ENCODE peak calls at places on chromosomes 4 and X, in five cellular contexts. One of them, this sample, is unnamed.

GRCh38 chrX:19382500-19383145 is 38.9 kb downstream of the PDHA1 start:
- DNase-seq in activated CD4-positive, CD25-positive, alpha-beta regulatory T cell treated with anti-CD3 and anti-CD28 coated beads, Interleukin-2, amount 50 U/mL, for 16 hours: peak; percentile 8
- DNase-seq in HCT116: peak; percentile 15
- DNase-seq in NCI-H2081: no peak
- DNase-seq in HuH-7: peak; percentile 56
- DNase-seq in this sample: peak; percentile 19

GRCh38 chr4:21656832-21657231 is 291.7 kb downstream of the KCNIP4 start:
- DNase-seq in HCT116: peak; percentile 2
- DNase-seq in activated CD4-positive, CD25-positive, alpha-beta regulatory T cell treated with anti-CD3 and anti-CD28 coated beads, Interleukin-2, amount 50 U/mL, for 16 hours: no peak
- DNase-seq in HuH-7: no peak
- DNase-seq in NCI-H2081: no peak
- DNase-seq in this sample: peak; percentile 29

GRCh38 chr4:137531951-137532868 is at the start of gene PCDH18:
- DNase-seq in HuH-7: no peak
- DNase-seq in NCI-H2081: peak; percentile 29
- DNase-seq in activated CD4-positive, CD25-positive, alpha-beta regulatory T cell treated with anti-CD3 and anti-CD28 coated beads, Interleukin-2, amount 50 U/mL, for 16 hours: no peak
- DNase-seq in HCT116: no peak
- DNase-seq in this sample: peak; percentile 75

GRCh38 chr4:48375651-48376291 is 34.4 kb downstream of the SLAIN2 start:
- DNase-seq in activated CD4-positive, CD25-positive, alpha-beta regulatory T cell treated with anti-CD3 and anti-CD28 coated beads, Interleukin-2, amount 50 U/mL, for 16 hours: no peak
- DNase-seq in HuH-7: peak; percentile 40
- DNase-seq in HCT116: peak; percentile 1
- DNase-seq in NCI-H2081: peak; percentile 12
- DNase-seq in this sample: no peak

GRCh38 chr4:110869114-110869513 is 246.2 kb upstream of the PITX2 start:
- DNase-seq in HCT116: no peak
- DNase-seq in NCI-H2081: no peak
- DNase-seq in HuH-7: no peak
- DNase-seq in activated CD4-positive, CD25-positive, alpha-beta regulatory T cell treated with anti-CD3 and anti-CD28 coated beads, Interleukin-2, amount 50 U/mL, for 16 hours: no peak
- DNase-seq in this sample: no peak

GRCh38 chr4:152999376-153000067 is 63.4 kb downstream of the FHDC1 start:
- DNase-seq in HCT116: no peak
- DNase-seq in NCI-H2081: no peak
- DNase-seq in HuH-7: no peak
- DNase-seq in activated CD4-positive, CD25-positive, alpha-beta regulatory T cell treated with anti-CD3 and anti-CD28 coated beads, Interleukin-2, amount 50 U/mL, for 16 hours: no peak
- DNase-seq in this sample: no peak

GRCh38 chr4:4575284-4576211 is 33.7 kb upstream of the STX18 start:
- DNase-seq in HuH-7: peak; percentile 67
- DNase-seq in HCT116: peak; percentile 33
- DNase-seq in NCI-H2081: no peak
- DNase-seq in activated CD4-positive, CD25-positive, alpha-beta regulatory T cell treated with anti-CD3 and anti-CD28 coated beads, Interleukin-2, amount 50 U/mL, for 16 hours: peak; percentile 35
- DNase-seq in this sample: peak; percentile 6

GRCh38 chrX:47643926-47644325 is 6.4 kb downstream of the ELK1 start:
- DNase-seq in activated CD4-positive, CD25-positive, alpha-beta regulatory T cell treated with anti-CD3 and anti-CD28 coated beads, Interleukin-2, amount 50 U/mL, for 16 hours: no peak
- DNase-seq in NCI-H2081: no peak
- DNase-seq in HCT116: no peak
- DNase-seq in HuH-7: no peak
- DNase-seq in this sample: no peak

GRCh38 chr4:110005461-110006056 is 92.9 kb downstream of the EGF start:
- DNase-seq in HuH-7: no peak
- DNase-seq in activated CD4-positive, CD25-positive, alpha-beta regulatory T cell treated with anti-CD3 and anti-CD28 coated beads, Interleukin-2, amount 50 U/mL, for 16 hours: no peak
- DNase-seq in NCI-H2081: no peak
- DNase-seq in HCT116: peak; percentile 57
- DNase-seq in this sample: peak; percentile 93

GRCh38 chr4:100913685-100914084 is 395.9 kb upstream of the EMCN start:
- DNase-seq in HCT116: no peak
- DNase-seq in activated CD4-positive, CD25-positive, alpha-beta regulatory T cell treated with anti-CD3 and anti-CD28 coated beads, Interleukin-2, amount 50 U/mL, for 16 hours: no peak
- DNase-seq in HuH-7: no peak
- DNase-seq in NCI-H2081: no peak
- DNase-seq in this sample: no peak

GRCh38 chr4:76539979-76540378 is 105.0 kb downstream of the SHROOM3 start:
- DNase-seq in HuH-7: no peak
- DNase-seq in NCI-H2081: no peak
- DNase-seq in activated CD4-positive, CD25-positive, alpha-beta regulatory T cell treated with anti-CD3 and anti-CD28 coated beads, Interleukin-2, amount 50 U/mL, for 16 hours: no peak
- DNase-seq in HCT116: no peak
- DNase-seq in this sample: no peak

GRCh38 chr4:29734343-29734742 is 985.8 kb upstream of the PCDH7 start:
- DNase-seq in NCI-H2081: no peak
- DNase-seq in HCT116: no peak
- DNase-seq in activated CD4-positive, CD25-positive, alpha-beta regulatory T cell treated with anti-CD3 and anti-CD28 coated beads, Interleukin-2, amount 50 U/mL, for 16 hours: no peak
- DNase-seq in HuH-7: no peak
- DNase-seq in this sample: no peak

GRCh38 chrX:118655561-118656246 is 71.7 kb upstream of the IL13RA1 start:
- DNase-seq in NCI-H2081: no peak
- DNase-seq in HCT116: no peak
- DNase-seq in activated CD4-positive, CD25-positive, alpha-beta regulatory T cell treated with anti-CD3 and anti-CD28 coated beads, Interleukin-2, amount 50 U/mL, for 16 hours: no peak
- DNase-seq in HuH-7: no peak
- DNase-seq in this sample: no peak

This sample was measured in COLO829.